ENCODE peak calls at places on chromosomes 13 and 19, in four cellular contexts. X is CD8-positive, alpha-beta T cell; C is H1; Y is IMR-90. H is an unnamed sample. For H3K9me3, the result is how much of the 10 kb centered on the place peaks cover.

GRCh38 chr19:51698296-51698695 is 5.2 kb downstream of the SPACA6 start:
- DNase-seq in X (no peak), Y (peak), C (no peak), H (no peak)

GRCh38 chr19:37468961-37469777 is at the start of gene ZNF570:
- DNase-seq in C (peak), X (peak), Y (peak), H (peak)

GRCh38 chr13:23421596-23421995 is 11.9 kb downstream of the SACS start:
- DNase-seq in Y (no peak), X (no peak), C (peak), H (no peak)

GRCh38 chr19:6740589-6741348 is 1.3 kb downstream of the TRIP10 start:
- DNase-seq in X (no peak), Y (peak), C (no peak), H (no peak)

GRCh38 chr19:35932291-35932936 is 3.8 kb upstream of the LRFN3 start:
- DNase-seq in Y (no peak), C (no peak), X (no peak), H (no peak)

GRCh38 chr13:24288870-24289269 is 20.5 kb upstream of the C1QTNF9 start:
- DNase-seq in C (no peak), Y (peak), X (no peak), H (no peak)

GRCh38 chr19:13998426-13998825 is 7.7 kb downstream of the RFX1 start:
- DNase-seq in C (no peak), Y (no peak), X (no peak), H (no peak)

GRCh38 chr19:28472843-28473242 is 740.1 kb downstream of the UQCRFS1 start:
- DNase-seq in C (no peak), X (no peak), Y (no peak), H (no peak)

GRCh38 chr19:27867981-27868380 is 1345.0 kb downstream of the UQCRFS1 start:
- DNase-seq in Y (no peak), X (no peak), C (no peak), H (no peak)

GRCh38 chr19:45632468-45633196 is 6.6 kb downstream of the EML2 start:
- DNase-seq in Y (peak), X (no peak), C (peak), H (peak)

GRCh38 chr19:42529248-42529764 is 1.0 kb upstream of the CEACAM1 start:
- DNase-seq in Y (peak), C (peak), X (peak), H (peak)

GRCh38 chr13:21402586-21403307 is 56.4 kb downstream of the ZDHHC20 start:
- DNase-seq in C (no peak), X (no peak), Y (peak), H (no peak)

GRCh38 chr13:30332516-30333165 is 25.3 kb upstream of the KATNAL1 start:
- DNase-seq in X (no peak), C (no peak), Y (no peak), H (no peak)

GRCh38 chr13:58979851-58980250 is 1183.9 kb downstream of the DIAPH3 start:
- DNase-seq in Y (no peak), C (no peak), X (no peak), H (no peak)

DNA sequence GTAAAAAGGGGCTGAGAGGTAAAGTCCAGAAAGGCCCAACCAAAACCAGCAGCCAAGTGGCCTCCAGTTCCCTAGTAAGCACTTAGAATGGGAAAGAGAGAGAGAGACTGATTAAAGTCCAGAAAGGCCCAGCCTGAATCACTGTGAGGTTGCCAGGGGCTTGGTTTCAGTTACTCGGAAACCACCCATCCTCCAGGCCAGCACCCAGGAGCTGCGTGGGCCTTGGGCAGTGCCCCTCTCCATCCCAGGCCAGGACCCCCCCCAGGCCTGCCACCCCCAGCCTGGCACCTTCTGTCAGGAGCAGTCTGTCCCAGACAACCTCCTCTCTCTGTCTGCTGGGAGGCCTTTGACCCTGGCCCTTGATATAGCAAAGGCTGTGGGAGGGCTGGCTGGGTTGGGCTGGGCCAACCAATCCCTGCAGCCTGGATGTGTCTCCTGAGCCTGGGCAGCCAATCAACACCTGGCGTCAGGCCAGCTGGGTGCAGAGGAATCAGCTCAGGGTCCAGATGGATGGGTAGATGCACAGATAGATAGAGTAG is at the start of gene CYP4F2:
- DNase-seq in X (no peak), C (no peak), Y (no peak), H (no peak)
- H3K9me3 ChIP-seq in X (under half), C (half or more), Y (under half), H (under half)

GRCh38 chr19:58170860-58171259 is 12.0 kb upstream of the ZNF274 start:
- DNase-seq in Y (peak), X (no peak), C (no peak), H (no peak)
- H3K9me3 ChIP-seq in Y (half or more), X (under half), C (half or more), H (under half)

GRCh38 chr19:20171285-20171684 is 4.3 kb downstream of the ZNF486 start:
- DNase-seq in X (no peak), C (no peak), Y (no peak), H (no peak)
- H3K9me3 ChIP-seq in X (under half), C (under half), Y (under half), H (under half)

GRCh38 chr19:54515156-54515555 is 12.5 kb downstream of the LAIR2 start:
- DNase-seq in X (no peak), C (no peak), Y (no peak), H (no peak)
- H3K9me3 ChIP-seq in X (under half), C (half or more), Y (under half), H (under half)

GRCh38 chr19:8069116-8069973 is 16.8 kb downstream of the CCL25 start:
- DNase-seq in X (no peak), C (peak), Y (no peak), H (no peak)
- H3K9me3 ChIP-seq in X (under half), C (under half), Y (under half), H (under half)

DNA sequence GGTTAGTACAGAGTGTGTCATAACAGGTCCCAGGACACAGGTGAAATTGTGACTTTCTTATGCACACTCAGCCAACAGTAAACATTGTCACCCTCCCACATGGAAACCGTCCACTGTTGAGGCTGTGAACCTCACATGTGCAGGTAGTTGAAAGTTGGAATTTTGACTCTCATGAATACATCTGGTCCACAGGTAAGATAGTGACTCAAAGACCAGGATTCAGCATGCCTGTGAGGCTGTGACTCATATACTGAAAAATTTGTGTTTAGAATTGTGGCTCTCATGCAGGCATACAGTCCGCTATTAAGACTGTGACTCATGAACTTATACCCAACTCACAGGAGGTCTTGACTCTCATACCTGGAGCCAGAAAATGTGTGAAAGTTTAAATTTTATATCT is 67.8 kb downstream of the ZNF728 start:
- DNase-seq in Y (no peak), C (no peak), X (no peak), H (no peak)
- H3K9me3 ChIP-seq in Y (under half), C (half or more), X (under half), H (under half)

GRCh38 chr13:83819611-83820010 is 62.7 kb downstream of the SLITRK1 start:
- DNase-seq in C (no peak), Y (peak), X (no peak), H (no peak)

GRCh38 chr13:83816081-83816480 is 66.2 kb downstream of the SLITRK1 start:
- DNase-seq in X (no peak), C (no peak), Y (no peak), H (no peak)

GRCh38 chr13:83815598-83815997 is 66.7 kb downstream of the SLITRK1 start:
- DNase-seq in Y (no peak), X (no peak), C (no peak), H (no peak)

GRCh38 chr13:83824120-83824519 is 58.2 kb downstream of the SLITRK1 start:
- DNase-seq in X (no peak), C (no peak), Y (no peak), H (no peak)

GRCh38 chr13:83819156-83819555 is 63.1 kb downstream of the SLITRK1 start:
- DNase-seq in Y (no peak), C (no peak), X (no peak), H (no peak)
- H3K9me3 ChIP-seq in Y (under half), C (under half), X (under half), H (under half)

GRCh38 chr13:87003265-87003664 is 667.9 kb upstream of the SLITRK5 start:
- DNase-seq in Y (peak), X (no peak), C (no peak), H (no peak)

GRCh38 chr13:87005511-87005910 is 665.7 kb upstream of the SLITRK5 start:
- DNase-seq in Y (no peak), X (no peak), C (no peak), H (no peak)
- H3K9me3 ChIP-seq in Y (under half), X (under half), C (under half), H (under half)

GRCh38 chr13:62847520-62847919 is 1431.9 kb upstream of the PCDH20 start:
- DNase-seq in Y (no peak), X (no peak), C (no peak), H (no peak)
- H3K9me3 ChIP-seq in Y (under half), X (under half), C (under half), H (under half)